ENCODE peak calls at places on chromosomes 7 and 10, in five cellular contexts. D, Q, I, V and L are unnamed samples.

GRCh38 chr10:78909268-78909667 is 159.5 kb upstream of the ZMIZ1 start:
- DNase-seq in I (no peak), V (no peak), Q (no peak), D (no peak), L (no peak)

GRCh38 chr10:95431900-95432342 is 129.2 kb downstream of the SORBS1 start:
- DNase-seq in I (no peak), V (no peak), Q (no peak), D (no peak), L (no peak)

GRCh38 chr10:60497364-60497763 is 107.7 kb upstream of the ANK3 start:
- DNase-seq in V (no peak), D (no peak), I (no peak), Q (no peak), L (no peak)

GRCh38 chr10:124741281-124741921 is 2.8 kb downstream of the FAM53B start:
- DNase-seq in D (peak), V (peak), Q (peak), I (peak), L (peak)

GRCh38 chr7:151133266-151133985 is 34.1 kb downstream of the GBX1 start:
- DNase-seq in D (no peak), V (no peak), Q (no peak), I (no peak), L (no peak)

GRCh38 chr10:90871761-90872647 is at the start of gene RPP30:
- DNase-seq in I (peak), V (peak), Q (peak), D (peak), L (peak)

GRCh38 chr10:124741922-124742417 is 2.2 kb downstream of the FAM53B start:
- DNase-seq in V (no peak), Q (no peak), I (no peak), D (no peak), L (peak)

GRCh38 chr7:7732566-7733290 is 14.3 kb upstream of the RPA3 start:
- DNase-seq in V (no peak), D (no peak), Q (no peak), I (no peak), L (no peak)

GRCh38 chr7:104966022-104966421 is 48.0 kb upstream of the KMT2E start:
- DNase-seq in Q (no peak), V (no peak), I (no peak), D (no peak), L (no peak)

GRCh38 chr10:6200588-6201510 is 1.9 kb upstream of the PFKFB3 start:
- DNase-seq in I (peak), V (peak), Q (peak), D (no peak), L (peak)

GRCh38 chr10:34875061-34875460 is 60.0 kb upstream of the PARD3 start:
- DNase-seq in D (no peak), Q (no peak), I (no peak), V (no peak), L (no peak)